ENCODE peak calls at places on chromosomes 11 and 22, in ten cellular contexts. S is sigmoid colon; A is CD8-positive, alpha-beta T cell; H is heart right ventricle; J is adipocyte; W is aorta; F is naive thymus-derived CD4-positive, alpha-beta T cell; P is PC-3; Y is GM23248; E is fibroblast of lung. M is an unnamed sample. For H3K4me1, the result is how much of the 10 kb centered on the place peaks cover.

GRCh38 chr11:83159901-83160865 is 3.3 kb downstream of the PCF11 start:
- DNase-seq in S (no peak), A (no peak), H (no peak), J (peak), W (no peak), F (peak), P (peak), Y (peak), E (peak), M (no peak)

GRCh38 chr11:120324932-120325810 is at the start of gene TLCD5:
- DNase-seq in S (peak), A (no peak), H (peak), J (peak), W (peak), F (no peak), P (peak), Y (peak), E (peak), M (no peak)

GRCh38 chr11:132471491-132471890 is 1060.8 kb downstream of the OPCML start:
- DNase-seq in S (no peak), A (no peak), H (no peak), J (peak), W (no peak), F (no peak), P (no peak), Y (peak), E (peak), M (no peak)

GRCh38 chr22:36569999-36570398 is 41.0 kb upstream of the EIF3D start:
- DNase-seq in S (no peak), A (no peak), H (no peak), J (no peak), W (no peak), F (no peak), P (no peak), Y (peak), E (peak), M (no peak)

GRCh38 chr22:36781656-36782627 is 6.0 kb upstream of the IFT27 start:
- DNase-seq in S (peak), A (peak), H (peak), J (peak), W (peak), F (peak), P (peak), Y (peak), E (peak), M (peak)

GRCh38 chr11:10303558-10304363 is 1.1 kb upstream of the ADM start:
- DNase-seq in S (no peak), A (peak), H (no peak), J (peak), W (peak), F (no peak), P (peak), Y (peak), E (peak), M (peak)

GRCh38 chr11:114762437-114762836 is 84.1 kb downstream of the NXPE2 start:
- DNase-seq in S (peak), A (no peak), H (peak), J (peak), W (peak), F (no peak), P (peak), Y (peak), E (peak), M (no peak)

GRCh38 chr11:70159612-70160570 is 43.2 kb upstream of the FADD start:
- DNase-seq in S (no peak), A (no peak), H (no peak), J (peak), W (peak), F (no peak), P (peak), Y (peak), E (peak), M (no peak)

GRCh38 chr22:23849009-23850006 is 8.4 kb upstream of the SLC2A11 start:
- DNase-seq in S (peak), A (peak), H (peak), J (peak), W (peak), F (peak), P (peak), Y (peak), E (peak), M (no peak)

GRCh38 chr11:61295596-61295926 is 445 bp upstream of the VWCE start:
- DNase-seq in S (no peak), A (no peak), H (no peak), J (no peak), W (peak), F (no peak), P (no peak), Y (peak), E (no peak), M (no peak)

GRCh38 chr11:70140859-70141489 is 62.1 kb upstream of the FADD start:
- DNase-seq in S (no peak), A (no peak), H (no peak), J (no peak), W (no peak), F (no peak), P (no peak), Y (no peak), E (no peak), M (no peak)

GRCh38 chr11:125257185-125257584 is 92.6 kb downstream of the PKNOX2 start:
- DNase-seq in S (no peak), A (no peak), H (no peak), J (no peak), W (no peak), F (no peak), P (peak), Y (peak), E (no peak), M (no peak)

GRCh38 chr11:36037031-36037430 is 93.2 kb downstream of the LDLRAD3 start:
- DNase-seq in S (no peak), A (no peak), H (peak), J (peak), W (no peak), F (no peak), P (peak), Y (peak), E (peak), M (no peak)

GRCh38 chr11:106327134-106327533 is 249.7 kb downstream of the AASDHPPT start:
- DNase-seq in S (no peak), A (no peak), H (no peak), J (no peak), W (no peak), F (no peak), P (no peak), Y (no peak), E (no peak), M (no peak)

GRCh38 chr11:6402561-6402981 is 12.3 kb downstream of the SMPD1 start:
- DNase-seq in S (no peak), A (peak), H (no peak), J (no peak), W (no peak), F (peak), P (no peak), Y (no peak), E (peak), M (no peak)

GRCh38 chr11:75277991-75278790 is 37.6 kb downstream of the TPBGL start:
- DNase-seq in S (peak), A (peak), H (no peak), J (no peak), W (peak), F (no peak), P (no peak), Y (no peak), E (no peak), M (no peak)

GRCh38 chr11:128921790-128922189 is 20.9 kb downstream of the TP53AIP1 start:
- DNase-seq in S (no peak), A (no peak), H (no peak), J (no peak), W (peak), F (no peak), P (no peak), Y (no peak), E (no peak), M (no peak)

GRCh38 chr11:20154381-20154780 is 5.9 kb downstream of the DBX1 start:
- DNase-seq in S (no peak), A (no peak), H (no peak), J (peak), W (no peak), F (no peak), P (peak), Y (peak), E (peak), M (no peak)

GRCh38 chr11:132123449-132123848 is 753.0 kb downstream of the NTM start:
- DNase-seq in S (no peak), A (no peak), H (no peak), J (no peak), W (no peak), F (no peak), P (no peak), Y (no peak), E (no peak), M (no peak)

GRCh38 chr11:75240381-75241035 is at the start of gene TPBGL:
- DNase-seq in S (peak), A (peak), H (no peak), J (peak), W (no peak), F (no peak), P (no peak), Y (peak), E (peak), M (no peak)

GRCh38 chr11:48094643-48095339 is 114.4 kb downstream of the PTPRJ start:
- DNase-seq in S (no peak), A (peak), H (no peak), J (no peak), W (no peak), F (no peak), P (no peak), Y (no peak), E (no peak), M (peak)

GRCh38 chr11:104151404-104152204 is 12.3 kb downstream of the PDGFD start:
- DNase-seq in S (no peak), A (no peak), H (no peak), J (peak), W (no peak), F (no peak), P (peak), Y (peak), E (peak), M (no peak)

GRCh38 chr11:28257761-28258160 is 149.6 kb downstream of the METTL15 start:
- DNase-seq in S (no peak), A (no peak), H (no peak), J (no peak), W (no peak), F (no peak), P (no peak), Y (peak), E (peak), M (no peak)

GRCh38 chr11:114340311-114341131 is 44.3 kb downstream of the NNMT start:
- DNase-seq in S (peak), A (peak), H (peak), J (peak), W (peak), F (peak), P (peak), Y (peak), E (peak), M (peak)

GRCh38 chr22:31816750-31817149 is 62.9 kb downstream of the DEPDC5 start:
- DNase-seq in S (no peak), A (no peak), H (no peak), J (no peak), W (no peak), F (no peak), P (no peak), Y (no peak), E (no peak), M (no peak)

GRCh38 chr11:35735903-35736302 is 73.3 kb downstream of the TRIM44 start:
- DNase-seq in S (no peak), A (no peak), H (no peak), J (no peak), W (no peak), F (no peak), P (no peak), Y (no peak), E (no peak), M (no peak)

GRCh38 chr11:22711880-22712279 is 45.5 kb downstream of the GAS2 start:
- DNase-seq in S (no peak), A (no peak), H (no peak), J (no peak), W (no peak), F (no peak), P (no peak), Y (no peak), E (no peak), M (no peak)

GRCh38 chr11:73566422-73566821 is 31.5 kb downstream of the FAM168A start:
- DNase-seq in S (no peak), A (no peak), H (no peak), J (no peak), W (no peak), F (no peak), P (no peak), Y (peak), E (peak), M (no peak)

GRCh38 chr22:38415561-38416321 is 39.3 kb downstream of the KCNJ4 start:
- DNase-seq in S (peak), A (no peak), H (peak), J (no peak), W (peak), F (no peak), P (no peak), Y (no peak), E (no peak), M (no peak)

GRCh38 chr11:40328890-40329617 is 1130.4 kb downstream of the LRRC4C start:
- DNase-seq in S (peak), A (no peak), H (peak), J (peak), W (peak), F (no peak), P (peak), Y (peak), E (peak), M (no peak)

GRCh38 chr11:12868315-12869073 is 140.6 kb upstream of the RASSF10 start:
- DNase-seq in S (no peak), A (no peak), H (no peak), J (no peak), W (no peak), F (no peak), P (peak), Y (peak), E (peak), M (no peak)

GRCh38 chr22:41989246-41989645 is 9.3 kb upstream of the WBP2NL start:
- DNase-seq in S (no peak), A (no peak), H (no peak), J (no peak), W (peak), F (no peak), P (no peak), Y (no peak), E (no peak), M (no peak)

GRCh38 chr11:10659339-10660216 is 34.0 kb downstream of the IRAG1 start:
- DNase-seq in S (peak), A (no peak), H (no peak), J (peak), W (peak), F (no peak), P (peak), Y (peak), E (peak), M (no peak)

GRCh38 chr11:3831378-3832239 is 9.2 kb downstream of the RHOG start:
- DNase-seq in S (no peak), A (no peak), H (peak), J (no peak), W (no peak), F (no peak), P (no peak), Y (no peak), E (no peak), M (no peak)

GRCh38 chr11:18729426-18729825 is 3.4 kb upstream of the IGSF22 start:
- DNase-seq in S (no peak), A (no peak), H (no peak), J (no peak), W (no peak), F (no peak), P (no peak), Y (no peak), E (no peak), M (no peak)

DNA sequence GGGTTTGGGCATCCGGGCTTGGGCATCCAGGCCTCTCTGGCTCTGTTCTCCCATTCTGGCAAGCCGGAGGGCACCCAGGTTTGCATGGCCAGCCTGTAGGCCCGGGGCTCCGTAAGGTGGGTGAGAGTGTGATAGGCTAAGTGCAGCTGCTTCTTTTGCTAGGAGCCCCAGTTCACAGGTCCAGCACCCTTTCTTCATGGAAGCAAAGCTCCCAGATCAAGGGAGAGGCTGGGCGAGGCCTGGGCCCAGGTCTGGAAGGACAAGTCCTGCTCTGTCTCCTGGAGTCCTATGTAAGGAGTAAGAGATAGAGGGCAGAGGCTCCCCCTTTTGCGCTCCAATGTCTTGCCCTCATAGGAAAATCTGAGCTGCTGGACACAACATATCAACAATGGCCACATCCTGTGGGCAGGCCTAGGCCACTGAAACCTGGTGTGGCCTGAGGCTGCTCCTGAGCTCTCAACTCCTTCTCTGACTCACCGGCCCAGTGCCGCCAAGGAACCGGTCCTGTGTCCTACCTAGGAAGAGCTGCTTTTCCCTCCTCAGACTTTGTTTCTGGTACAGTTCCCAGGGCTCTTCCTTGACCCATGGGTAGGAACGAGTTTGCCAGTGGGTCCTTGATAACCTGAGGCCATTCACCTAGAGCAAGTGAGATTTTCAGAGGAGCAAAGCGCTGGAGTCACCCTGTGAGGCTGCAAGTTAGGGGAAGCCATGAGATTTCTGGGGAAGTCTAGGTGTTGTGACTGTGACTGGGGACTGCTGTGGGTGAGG is 11.7 kb upstream of the PAX6 start:
- DNase-seq in S (no peak), A (no peak), H (no peak), J (no peak), W (no peak), F (no peak), P (no peak), Y (no peak), E (no peak), M (peak)
- H3K4me1 ChIP-seq in S (under half), A (under half), H (under half), J (under half), W (under half), F (under half), P (under half), Y (under half), E (under half), M (under half)

GRCh38 chr11:15119826-15120225 is 5.1 kb downstream of the INSC start:
- DNase-seq in S (no peak), A (no peak), H (no peak), J (no peak), W (no peak), F (no peak), P (peak), Y (peak), E (no peak), M (peak)

GRCh38 chr11:15127341-15127740 is 12.6 kb downstream of the INSC start:
- DNase-seq in S (no peak), A (no peak), H (no peak), J (peak), W (no peak), F (no peak), P (peak), Y (peak), E (peak), M (no peak)

GRCh38 chr11:15119352-15119751 is 4.6 kb downstream of the INSC start:
- DNase-seq in S (no peak), A (no peak), H (no peak), J (no peak), W (no peak), F (no peak), P (no peak), Y (no peak), E (no peak), M (peak)

GRCh38 chr11:15124528-15124927 is 9.8 kb downstream of the INSC start:
- DNase-seq in S (no peak), A (no peak), H (no peak), J (no peak), W (no peak), F (no peak), P (no peak), Y (no peak), E (no peak), M (peak)

GRCh38 chr11:15123849-15124248 is 9.1 kb downstream of the INSC start:
- DNase-seq in S (no peak), A (no peak), H (no peak), J (peak), W (no peak), F (no peak), P (peak), Y (peak), E (peak), M (peak)
- H3K4me1 ChIP-seq in S (under half), A (under half), H (under half), J (under half), W (under half), F (under half), P (under half), Y (half or more), E (under half), M (under half)

GRCh38 chr11:59771605-59772004 is 16.4 kb downstream of the STX3 start:
- DNase-seq in S (no peak), A (no peak), H (no peak), J (no peak), W (no peak), F (no peak), P (no peak), Y (no peak), E (no peak), M (no peak)
- H3K4me1 ChIP-seq in S (under half), A (under half), H (half or more), J (under half), W (under half), F (under half), P (under half), Y (under half), E (under half), M (under half)

DNA sequence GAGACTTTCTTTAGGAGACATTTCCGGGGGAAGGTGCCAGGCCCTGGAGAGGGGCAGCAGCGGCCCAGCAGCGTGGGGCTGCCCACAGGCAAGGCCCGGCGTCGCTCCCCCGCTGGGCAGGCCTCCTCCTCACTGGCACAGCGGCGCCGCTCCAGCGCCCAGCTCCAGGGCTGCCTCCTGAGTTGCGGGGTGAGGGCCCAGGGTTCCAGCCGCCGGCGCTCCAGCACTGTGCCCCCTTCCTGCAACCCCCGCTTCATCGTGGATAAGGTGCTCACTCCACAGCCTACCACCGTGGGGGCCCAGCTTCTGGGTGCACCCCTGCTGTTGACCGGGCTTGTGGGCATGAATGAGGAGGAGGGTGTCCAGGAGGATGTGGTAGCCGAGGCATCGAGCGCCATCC is 15.2 kb upstream of the MDK start:
- DNase-seq in S (no peak), A (no peak), H (no peak), J (no peak), W (no peak), F (no peak), P (no peak), Y (no peak), E (no peak), M (no peak)
- H3K4me1 ChIP-seq in S (under half), A (half or more), H (half or more), J (under half), W (under half), F (under half), P (under half), Y (under half), E (under half), M (half or more)

GRCh38 chr22:33053323-33053722 is 4.9 kb downstream of the SYN3 start:
- DNase-seq in S (no peak), A (no peak), H (no peak), J (no peak), W (no peak), F (no peak), P (no peak), Y (no peak), E (no peak), M (no peak)
- H3K4me1 ChIP-seq in S (under half), A (under half), H (under half), J (under half), W (under half), F (under half), P (under half), Y (under half), E (under half), M (under half)

DNA sequence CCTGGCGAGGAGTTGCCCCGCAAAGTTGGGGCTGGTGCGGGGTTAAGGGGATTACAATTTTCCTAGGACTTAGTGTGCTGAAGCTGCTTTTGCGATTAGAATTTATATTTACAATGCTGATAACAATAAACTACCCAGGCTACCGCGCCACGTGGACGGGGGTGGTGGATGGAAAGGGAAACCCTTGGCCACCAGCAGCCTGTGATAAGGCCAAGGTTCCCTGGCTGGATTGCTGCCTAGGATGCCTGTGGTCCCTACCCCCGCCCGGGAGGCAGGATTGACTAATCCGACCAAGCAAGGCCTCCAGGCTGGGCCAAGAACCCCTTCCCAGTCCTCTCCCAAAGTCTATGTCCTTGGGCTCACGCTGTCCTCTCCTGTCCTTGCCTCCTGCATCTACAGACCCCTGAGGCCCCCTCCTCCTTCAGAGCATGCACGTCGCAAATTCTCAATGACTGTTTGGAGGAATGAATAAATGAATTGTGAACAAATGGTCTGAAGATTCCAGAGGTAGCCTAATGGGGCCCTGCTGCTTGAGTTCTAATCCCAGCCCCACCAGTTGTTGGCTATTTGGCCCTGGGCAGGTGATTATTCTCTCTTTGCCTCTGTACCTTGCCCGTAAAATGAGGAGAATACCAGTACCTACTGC is 7.6 kb upstream of the CHKA start:
- DNase-seq in S (peak), A (no peak), H (peak), J (peak), W (peak), F (no peak), P (no peak), Y (peak), E (peak), M (no peak)
- H3K4me1 ChIP-seq in S (under half), A (under half), H (under half), J (under half), W (under half), F (under half), P (under half), Y (under half), E (under half), M (under half)

GRCh38 chr11:65435330-65435931 is 12.8 kb downstream of the NEAT1 start:
- DNase-seq in S (peak), A (peak), H (no peak), J (peak), W (no peak), F (no peak), P (no peak), Y (peak), E (no peak), M (no peak)
- H3K4me1 ChIP-seq in S (under half), A (under half), H (half or more), J (under half), W (under half), F (under half), P (under half), Y (half or more), E (under half), M (half or more)